ENCODE peak calls at places on chromosomes 12 and 14, in ten cellular contexts. D, C, K, I, U, W, L, X, Z and P are unnamed samples.
A peak's percentile ranks its signal among the peaks of the same experiment; 100 is the strongest.

GRCh38 chr12:674272-674781 is 11.1 kb upstream of the NINJ2 start:
- DNase-seq in D (peak; percentile 19), C (no peak), K (no peak), I (no peak), U (no peak), W (no peak), L (no peak), X (peak; percentile 17), Z (no peak), P (no peak)

GRCh38 chr12:55930771-55931316 is at the start of gene DGKA:
- DNase-seq in D (peak; percentile 70), C (peak; percentile 26), K (no peak), I (peak; percentile 45), U (peak; percentile 74), W (peak; percentile 68), L (peak; percentile 78), X (peak; percentile 67), Z (peak; percentile 60), P (peak; percentile 90)

GRCh38 chr12:26298785-26299621 is 103.6 kb downstream of the SSPN start:
- DNase-seq in D (peak; percentile 80), C (no peak), K (no peak), I (no peak), U (peak; percentile 8), W (peak; percentile 53), L (no peak), X (peak; percentile 28), Z (no peak), P (no peak)

GRCh38 chr14:46574236-46574970 is 77.2 kb downstream of the RPL10L start:
- DNase-seq in D (peak; percentile 85), C (no peak), K (no peak), I (no peak), U (no peak), W (no peak), L (no peak), X (no peak), Z (no peak), P (no peak)

GRCh38 chr12:96719671-96720362 is 187.2 kb upstream of the NEDD1 start:
- DNase-seq in D (peak; percentile 63), C (peak; percentile 10), K (no peak), I (no peak), U (peak; percentile 11), W (no peak), L (no peak), X (no peak), Z (no peak), P (no peak)

GRCh38 chr12:11860026-11860425 is 210.6 kb downstream of the ETV6 start:
- DNase-seq in D (no peak), C (no peak), K (no peak), I (no peak), U (no peak), W (no peak), L (no peak), X (no peak), Z (no peak), P (no peak)

GRCh38 chr14:99971929-99972747 is 93.1 kb upstream of the EVL start:
- DNase-seq in D (no peak), C (no peak), K (no peak), I (no peak), U (peak; percentile 47), W (no peak), L (no peak), X (no peak), Z (no peak), P (peak; percentile 80)

GRCh38 chr12:112208511-112208910 is 83.2 kb downstream of the TRAFD1 start:
- DNase-seq in D (no peak), C (no peak), K (no peak), I (no peak), U (no peak), W (no peak), L (no peak), X (no peak), Z (no peak), P (no peak)

GRCh38 chr12:27012239-27012981 is 1.8 kb downstream of the TM7SF3 start:
- DNase-seq in D (no peak), C (peak; percentile 8), K (no peak), I (no peak), U (no peak), W (no peak), L (no peak), X (no peak), Z (no peak), P (no peak)

GRCh38 chr12:45010051-45010450 is 40.8 kb downstream of the DBX2 start:
- DNase-seq in D (peak; percentile 15), C (no peak), K (no peak), I (no peak), U (no peak), W (no peak), L (no peak), X (no peak), Z (no peak), P (no peak)

GRCh38 chr12:2751686-2752085 is 43.1 kb upstream of the FKBP4 start:
- DNase-seq in D (no peak), C (no peak), K (no peak), I (no peak), U (peak; percentile 73), W (no peak), L (peak; percentile 51), X (no peak), Z (no peak), P (no peak)

GRCh38 chr14:74459289-74459946 is 33.4 kb upstream of the SYNDIG1L start:
- DNase-seq in D (peak; percentile 49), C (no peak), K (no peak), I (no peak), U (peak; percentile 81), W (no peak), L (peak; percentile 84), X (peak; percentile 44), Z (no peak), P (no peak)

GRCh38 chr14:77717608-77718305 is 9.9 kb downstream of the SLIRP start:
- DNase-seq in D (no peak), C (no peak), K (no peak), I (no peak), U (no peak), W (no peak), L (no peak), X (no peak), Z (no peak), P (no peak)
- TF ChIP-seq POLR2AphosphoS5 in D (no peak), C (no peak), K (no peak), I (no peak), U (no peak), W (no peak), L (peak; percentile 70), X (no peak), Z (no peak), P (no peak)

DNA sequence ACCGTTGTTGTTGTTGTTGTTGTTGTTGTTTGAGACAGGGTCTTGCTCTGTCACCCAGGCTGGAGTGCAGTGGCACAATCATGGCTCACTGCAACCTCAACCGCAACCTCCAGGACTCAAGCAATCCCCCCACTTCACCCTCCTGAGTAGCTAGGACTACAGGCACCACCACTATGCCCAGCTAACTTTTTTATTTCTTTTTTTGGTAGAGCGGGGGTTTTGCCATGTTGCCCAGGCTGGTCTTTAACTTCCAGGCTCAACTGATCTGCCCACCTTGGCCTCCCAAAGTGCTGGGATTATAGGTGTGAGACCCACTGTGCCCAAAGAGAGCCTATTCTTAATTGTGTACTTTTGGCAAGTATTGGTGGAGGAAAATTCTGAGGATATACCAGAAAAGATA is 25.7 kb downstream of the MOK start:
- DNase-seq in D (no peak), C (no peak), K (no peak), I (no peak), U (no peak), W (no peak), L (no peak), X (no peak), Z (no peak), P (no peak)
- H3K4me1 ChIP-seq in D (no peaks in the 10 kb centered on the region), C (no peaks in the 10 kb centered on the region), K (no peaks in the 10 kb centered on the region), I (peaks cover 11% of the 10 kb centered on the region), U (no peaks in the 10 kb centered on the region), W (peaks cover 11% of the 10 kb centered on the region), L (no peaks in the 10 kb centered on the region), X (no peaks in the 10 kb centered on the region), Z (no peaks in the 10 kb centered on the region), P (no peaks in the 10 kb centered on the region)

GRCh38 chr12:33724867-33725266 is 285.2 kb upstream of the SYT10 start:
- DNase-seq in D (no peak), C (no peak), K (no peak), I (no peak), U (no peak), W (no peak), L (no peak), X (no peak), Z (no peak), P (no peak)

GRCh38 chr12:33718631-33719030 is 279.0 kb upstream of the SYT10 start:
- DNase-seq in D (no peak), C (no peak), K (no peak), I (no peak), U (no peak), W (no peak), L (no peak), X (no peak), Z (no peak), P (no peak)

DNA sequence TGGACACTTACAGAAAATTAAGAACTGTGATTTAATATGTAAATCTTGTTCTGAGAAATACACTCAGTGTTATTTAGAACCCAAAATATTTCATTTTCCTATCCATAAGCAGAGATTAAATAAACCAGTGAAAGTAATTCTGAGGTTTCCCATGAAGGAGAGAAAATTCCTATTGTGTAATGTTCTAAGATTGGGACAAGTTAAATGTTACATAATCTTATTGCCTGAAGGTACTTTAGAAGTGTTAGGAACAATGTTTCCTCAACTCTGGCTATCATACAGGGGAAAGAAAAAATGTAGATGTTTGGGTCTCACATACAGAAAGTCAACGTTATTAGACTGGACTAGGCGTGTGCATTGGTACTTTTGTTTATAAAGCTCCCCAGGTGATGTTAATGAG is 281.9 kb upstream of the SYT10 start:
- DNase-seq in D (no peak), C (no peak), K (no peak), I (no peak), U (no peak), W (no peak), L (no peak), X (no peak), Z (no peak), P (no peak)
- TF ChIP-seq POLR2AphosphoS5 in D (no peak), C (no peak), K (no peak), I (no peak), U (no peak), W (no peak), L (no peak), X (no peak), Z (no peak), P (no peak)

GRCh38 chr12:6333566-6333965 is 8.3 kb downstream of the TNFRSF1A start:
- DNase-seq in D (no peak), C (no peak), K (no peak), I (no peak), U (no peak), W (no peak), L (no peak), X (no peak), Z (no peak), P (peak; percentile 76)

GRCh38 chr12:6334359-6334758 is 7.5 kb downstream of the TNFRSF1A start:
- DNase-seq in D (no peak), C (no peak), K (no peak), I (no peak), U (no peak), W (no peak), L (no peak), X (no peak), Z (no peak), P (no peak)

GRCh38 chr12:6336079-6336858 is 5.6 kb downstream of the TNFRSF1A start:
- DNase-seq in D (peak; percentile 99), C (peak; percentile 89), K (peak; percentile 91), I (peak; percentile 90), U (peak; percentile 99), W (peak; percentile 98), L (peak; percentile 89), X (peak; percentile 90), Z (peak; percentile 97), P (peak; percentile 95)

GRCh38 chr12:6335451-6336078 is 6.3 kb downstream of the TNFRSF1A start:
- DNase-seq in D (peak; percentile 85), C (peak; percentile 71), K (peak; percentile 74), I (peak; percentile 81), U (peak; percentile 58), W (peak; percentile 92), L (peak; percentile 70), X (peak; percentile 76), Z (peak; percentile 95), P (peak; percentile 96)

GRCh38 chr12:6334940-6335450 is 6.9 kb downstream of the TNFRSF1A start:
- DNase-seq in D (no peak), C (no peak), K (no peak), I (peak; percentile 43), U (no peak), W (no peak), L (no peak), X (no peak), Z (no peak), P (peak; percentile 80)
- H3K4me1 ChIP-seq in D (peaks cover 62% of the 10 kb centered on the region), C (peaks cover 40% of the 10 kb centered on the region), K (peaks cover 10% of the 10 kb centered on the region), I (peaks cover 95% of the 10 kb centered on the region), U (peaks cover 54% of the 10 kb centered on the region), W (peaks cover 66% of the 10 kb centered on the region), L (peaks cover 31% of the 10 kb centered on the region), X (peaks cover 23% of the 10 kb centered on the region), Z (peaks cover 73% of the 10 kb centered on the region), P (peaks cover 100% of the 10 kb centered on the region)